ENCODE peak calls at places on chromosomes 5 and 9, in five cellular contexts. One of them, this sample, is unnamed.

GRCh38 chr5:180806351-180807011 is 3.9 kb upstream of the MGAT1 start:
- DNase-seq in brain microvascular endothelial cell: no peak
- DNase-seq in neural progenitor cell: no peak
- DNase-seq in psoas muscle: no peak
- DNase-seq in foreskin fibroblast: peak
- DNase-seq in this sample: no peak

GRCh38 chr5:156640751-156641241 is 209.3 kb upstream of the PPP1R2B start:
- DNase-seq in psoas muscle: no peak
- DNase-seq in foreskin fibroblast: peak
- DNase-seq in brain microvascular endothelial cell: no peak
- DNase-seq in neural progenitor cell: no peak
- DNase-seq in this sample: no peak

GRCh38 chr5:38113456-38113855 is 144.9 kb upstream of the EGFLAM start:
- DNase-seq in psoas muscle: no peak
- DNase-seq in neural progenitor cell: no peak
- DNase-seq in foreskin fibroblast: no peak
- DNase-seq in brain microvascular endothelial cell: no peak
- DNase-seq in this sample: no peak

GRCh38 chr5:62152394-62153123 is 153.4 kb upstream of the KIF2A start:
- DNase-seq in psoas muscle: no peak
- DNase-seq in neural progenitor cell: peak
- DNase-seq in brain microvascular endothelial cell: no peak
- DNase-seq in foreskin fibroblast: peak
- DNase-seq in this sample: no peak

GRCh38 chr5:2251751-2252150 is 369.0 kb upstream of the IRX4 start:
- DNase-seq in foreskin fibroblast: no peak
- DNase-seq in neural progenitor cell: no peak
- DNase-seq in brain microvascular endothelial cell: no peak
- DNase-seq in psoas muscle: no peak
- DNase-seq in this sample: no peak

GRCh38 chr9:81855538-81855937 is 72.7 kb upstream of the SPATA31D4 start:
- DNase-seq in foreskin fibroblast: peak
- DNase-seq in neural progenitor cell: no peak
- DNase-seq in brain microvascular endothelial cell: peak
- DNase-seq in psoas muscle: no peak
- DNase-seq in this sample: no peak

GRCh38 chr5:142660731-142661130 is 25.2 kb downstream of the FGF1 start:
- DNase-seq in neural progenitor cell: no peak
- DNase-seq in foreskin fibroblast: peak
- DNase-seq in psoas muscle: no peak
- DNase-seq in brain microvascular endothelial cell: no peak
- DNase-seq in this sample: peak

GRCh38 chr5:179230061-179230461 is 115.2 kb downstream of the ADAMTS2 start:
- DNase-seq in neural progenitor cell: no peak
- DNase-seq in foreskin fibroblast: no peak
- DNase-seq in psoas muscle: no peak
- DNase-seq in brain microvascular endothelial cell: no peak
- DNase-seq in this sample: peak

GRCh38 chr5:83848928-83849327 is 128.3 kb upstream of the HAPLN1 start:
- DNase-seq in brain microvascular endothelial cell: no peak
- DNase-seq in neural progenitor cell: no peak
- DNase-seq in psoas muscle: no peak
- DNase-seq in foreskin fibroblast: no peak
- DNase-seq in this sample: no peak

GRCh38 chr9:112224401-112225289 is 49.5 kb upstream of the SUSD1 start:
- DNase-seq in psoas muscle: no peak
- DNase-seq in brain microvascular endothelial cell: peak
- DNase-seq in neural progenitor cell: no peak
- DNase-seq in foreskin fibroblast: peak
- DNase-seq in this sample: no peak

GRCh38 chr9:131008086-131008485 is 888 bp upstream of the LAMC3 start:
- DNase-seq in foreskin fibroblast: no peak
- DNase-seq in psoas muscle: no peak
- DNase-seq in brain microvascular endothelial cell: no peak
- DNase-seq in neural progenitor cell: no peak
- DNase-seq in this sample: no peak

GRCh38 chr9:2787065-2787464 is 56.8 kb downstream of the PUM3 start:
- DNase-seq in neural progenitor cell: no peak
- DNase-seq in foreskin fibroblast: peak
- DNase-seq in psoas muscle: no peak
- DNase-seq in brain microvascular endothelial cell: peak
- DNase-seq in this sample: no peak

GRCh38 chr5:80057121-80057520 is 22.0 kb downstream of the THBS4 start:
- DNase-seq in foreskin fibroblast: no peak
- DNase-seq in psoas muscle: no peak
- DNase-seq in brain microvascular endothelial cell: no peak
- DNase-seq in neural progenitor cell: no peak
- DNase-seq in this sample: no peak

GRCh38 chr9:13589044-13589737 is 309.7 kb upstream of the MPDZ start:
- DNase-seq in psoas muscle: no peak
- DNase-seq in neural progenitor cell: no peak
- DNase-seq in foreskin fibroblast: no peak
- DNase-seq in brain microvascular endothelial cell: no peak
- DNase-seq in this sample: no peak

GRCh38 chr5:79020861-79021561 is 35.9 kb upstream of the ARSB start:
- DNase-seq in psoas muscle: peak
- DNase-seq in brain microvascular endothelial cell: peak
- DNase-seq in neural progenitor cell: peak
- DNase-seq in foreskin fibroblast: peak
- DNase-seq in this sample: no peak

GRCh38 chr5:55172051-55172899 is 702 bp downstream of the CDC20B start:
- DNase-seq in neural progenitor cell: peak
- DNase-seq in brain microvascular endothelial cell: peak
- DNase-seq in foreskin fibroblast: peak
- DNase-seq in psoas muscle: no peak
- DNase-seq in this sample: no peak

GRCh38 chr9:136857166-136857565 is 5.0 kb downstream of the MAMDC4 start:
- DNase-seq in neural progenitor cell: no peak
- DNase-seq in foreskin fibroblast: no peak
- DNase-seq in psoas muscle: no peak
- DNase-seq in brain microvascular endothelial cell: no peak
- DNase-seq in this sample: no peak

DNA sequence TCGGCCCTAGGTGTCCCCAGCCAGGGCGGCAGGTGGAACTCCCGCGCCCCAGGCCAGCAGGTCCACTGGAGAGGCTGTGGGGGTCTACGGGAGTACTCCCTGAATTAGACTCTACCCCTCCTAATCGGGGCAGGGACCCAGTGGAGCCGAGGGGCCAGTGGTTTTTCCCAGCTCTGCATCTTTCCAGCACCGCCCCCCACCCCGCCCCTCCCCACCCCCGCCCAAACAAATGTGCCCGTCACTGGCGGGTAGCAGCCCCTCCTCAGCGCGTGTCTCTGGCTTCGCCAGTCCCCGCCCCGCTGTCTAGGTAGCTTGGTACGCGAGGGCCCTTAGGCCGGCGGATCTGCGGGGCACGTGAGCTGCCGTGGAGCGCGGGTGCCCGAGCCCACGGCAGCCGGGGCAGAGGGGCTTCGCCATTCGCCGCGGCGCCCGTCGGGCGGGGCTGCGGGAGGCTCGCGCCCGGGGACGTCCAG is 7.0 kb downstream of the UNC5A start:
- DNase-seq in brain microvascular endothelial cell: no peak
- DNase-seq in psoas muscle: no peak
- DNase-seq in neural progenitor cell: peak
- DNase-seq in foreskin fibroblast: no peak
- DNase-seq in this sample: no peak
- H3K4me3 ChIP-seq in brain microvascular endothelial cell: no peak
- H3K4me3 ChIP-seq in psoas muscle: peak
- H3K4me3 ChIP-seq in neural progenitor cell: peak
- H3K4me3 ChIP-seq in foreskin fibroblast: no peak
- H3K4me3 ChIP-seq in this sample: peak

DNA sequence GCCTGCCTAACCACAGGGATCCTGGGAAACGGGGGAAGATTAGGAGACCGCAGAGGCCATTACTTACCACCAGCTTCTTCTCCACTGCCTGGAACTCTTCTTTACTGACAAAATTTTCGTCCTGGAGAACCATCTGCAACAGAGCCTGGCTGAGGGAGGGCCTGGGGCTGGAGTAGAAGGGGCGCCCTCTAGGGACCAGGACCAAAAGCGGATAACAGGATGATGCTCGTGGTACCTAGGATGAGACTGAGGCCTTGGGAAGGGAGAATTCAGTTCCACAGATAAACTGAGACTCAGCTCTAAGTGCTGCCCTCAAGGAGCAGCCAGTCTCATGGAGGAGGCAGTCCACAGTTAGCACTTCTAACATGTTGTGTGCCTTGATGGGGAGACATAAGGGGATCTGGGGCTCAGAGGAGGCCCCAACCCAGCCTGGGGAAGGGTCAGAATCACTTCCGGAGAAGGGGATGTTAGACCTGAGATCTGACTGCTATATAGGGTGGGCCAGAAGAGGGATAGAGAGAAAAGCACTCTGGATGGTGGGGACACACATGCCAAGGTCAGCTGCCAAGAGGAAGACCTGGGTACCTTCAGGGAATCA is 1.2 kb downstream of the SPATA24 start:
- DNase-seq in psoas muscle: no peak
- DNase-seq in brain microvascular endothelial cell: no peak
- DNase-seq in foreskin fibroblast: no peak
- DNase-seq in neural progenitor cell: peak
- DNase-seq in this sample: no peak
- TF ChIP-seq CTCF in psoas muscle: peak
- TF ChIP-seq CTCF in brain microvascular endothelial cell: peak
- TF ChIP-seq CTCF in foreskin fibroblast: peak
- TF ChIP-seq CTCF in neural progenitor cell: peak
- TF ChIP-seq CTCF in this sample: no peak

DNA sequence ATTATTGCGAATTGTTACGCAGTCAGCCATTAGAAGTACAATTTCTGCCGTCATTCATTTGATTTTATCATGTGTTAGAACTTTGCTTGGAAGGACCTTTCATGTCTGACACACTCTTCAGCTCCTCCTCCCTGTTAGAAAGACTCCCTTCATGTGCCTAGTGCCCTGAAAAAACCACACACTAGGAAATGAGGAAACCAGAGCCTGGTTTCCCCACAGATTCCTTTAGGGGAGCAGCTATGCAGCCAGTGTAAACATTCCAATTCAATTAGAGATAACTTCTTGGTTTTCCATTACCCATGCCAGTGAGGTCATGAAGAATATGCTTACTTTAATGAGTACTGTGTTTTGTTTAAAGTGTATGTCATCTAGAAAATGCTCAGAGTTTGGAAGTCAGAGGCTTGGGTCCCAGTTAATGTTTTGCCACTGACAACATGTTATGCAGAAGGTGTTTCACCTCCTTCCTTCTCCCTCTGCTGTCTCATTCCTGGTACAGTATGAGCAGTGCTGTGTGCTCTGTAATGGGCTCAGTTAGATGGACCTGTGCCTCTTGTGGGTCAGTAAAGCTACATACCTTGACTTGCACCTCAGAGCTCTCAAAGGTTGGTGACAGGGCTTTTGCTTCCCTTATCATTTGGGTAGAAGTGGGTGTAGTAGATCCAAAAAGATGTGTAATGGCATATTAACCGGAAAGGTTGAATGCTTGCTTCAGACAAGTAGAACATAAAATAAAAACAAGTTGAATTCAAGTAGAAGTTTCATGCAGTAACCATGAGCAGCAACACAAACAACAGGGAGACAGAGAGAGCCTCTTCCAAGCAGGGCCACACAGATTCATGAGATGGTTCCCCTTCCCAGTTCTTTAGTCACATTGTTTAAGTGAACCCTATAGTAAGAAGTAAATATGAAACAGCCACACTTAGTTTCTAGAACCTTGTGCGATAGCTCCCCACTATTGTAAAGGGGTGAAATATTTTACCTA is 52.6 kb upstream of the TNFAIP8 start:
- DNase-seq in neural progenitor cell: no peak
- DNase-seq in psoas muscle: no peak
- DNase-seq in foreskin fibroblast: peak
- DNase-seq in brain microvascular endothelial cell: peak
- DNase-seq in this sample: no peak
- H3K4me3 ChIP-seq in neural progenitor cell: no peak
- H3K4me3 ChIP-seq in psoas muscle: no peak
- H3K4me3 ChIP-seq in foreskin fibroblast: no peak
- H3K4me3 ChIP-seq in brain microvascular endothelial cell: no peak
- H3K4me3 ChIP-seq in this sample: no peak

DNA sequence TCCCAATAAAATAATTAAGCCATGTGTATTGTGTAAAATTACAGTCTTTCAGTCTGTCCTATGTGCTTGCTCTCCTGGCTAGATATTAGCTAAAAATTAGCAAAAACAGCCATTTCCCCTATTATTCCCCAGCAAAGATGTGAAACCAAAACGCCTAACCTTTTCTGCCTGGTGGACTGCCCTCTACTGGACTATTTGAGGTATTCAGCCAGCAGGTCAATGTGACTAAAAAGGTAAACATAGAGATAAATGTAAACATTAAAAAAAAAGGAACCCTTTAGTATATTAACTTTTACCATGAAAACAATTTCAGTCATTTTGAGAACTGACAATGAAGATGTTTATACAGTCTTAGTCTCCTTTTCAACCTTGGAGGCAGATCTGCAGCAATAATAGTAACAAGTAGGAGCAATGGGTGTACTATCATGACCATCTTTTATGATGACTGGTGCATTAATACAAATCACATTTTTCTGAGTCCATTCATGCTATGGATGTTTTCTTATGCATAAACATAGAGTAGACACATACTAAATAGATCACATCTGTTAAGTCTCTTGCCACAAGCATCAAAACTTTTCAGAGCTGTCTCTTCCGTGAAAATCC is 10.1 kb downstream of the ATG12 start:
- DNase-seq in foreskin fibroblast: peak
- DNase-seq in brain microvascular endothelial cell: no peak
- DNase-seq in neural progenitor cell: peak
- DNase-seq in psoas muscle: no peak
- DNase-seq in this sample: no peak
- TF ChIP-seq CTCF in foreskin fibroblast: peak
- TF ChIP-seq CTCF in brain microvascular endothelial cell: peak
- TF ChIP-seq CTCF in neural progenitor cell: peak
- TF ChIP-seq CTCF in psoas muscle: peak
- TF ChIP-seq CTCF in this sample: peak

DNA sequence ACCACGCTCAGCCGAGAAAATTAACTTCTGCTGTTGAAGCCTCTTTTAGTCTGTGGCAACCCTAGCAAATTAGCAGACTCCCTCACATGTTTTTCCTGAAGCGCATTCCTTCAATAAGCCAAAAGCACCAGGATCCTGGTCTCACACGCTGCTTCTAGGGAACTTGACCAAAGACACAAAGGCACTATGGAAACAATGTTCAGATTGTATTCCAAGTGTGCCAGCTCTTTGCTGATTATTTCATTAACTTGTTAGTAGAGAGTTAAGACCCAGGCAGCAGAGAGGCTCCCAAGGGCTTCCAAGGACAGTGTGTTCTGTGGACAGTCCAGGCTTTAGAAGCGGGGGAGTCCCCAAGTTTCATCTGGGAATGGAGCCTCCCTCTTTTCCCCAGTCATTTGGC is 94.4 kb upstream of the BASP1 start:
- DNase-seq in neural progenitor cell: no peak
- DNase-seq in foreskin fibroblast: peak
- DNase-seq in brain microvascular endothelial cell: no peak
- DNase-seq in psoas muscle: no peak
- DNase-seq in this sample: no peak
- H3K4me3 ChIP-seq in neural progenitor cell: no peak
- H3K4me3 ChIP-seq in foreskin fibroblast: no peak
- H3K4me3 ChIP-seq in brain microvascular endothelial cell: no peak
- H3K4me3 ChIP-seq in psoas muscle: no peak
- H3K4me3 ChIP-seq in this sample: no peak

This sample was measured in coronary artery.